ENCODE peak calls at places on chromosomes 16 and 17, in nine cellular contexts. Y is uterus; J is thoracic aorta; V is left ventricle myocardium inferior; U is lower leg skin; F is naive thymus-derived CD4-positive, alpha-beta T cell; S is Peyer's patch; B is mesenchymal stem cell; O is lower lobe of right lung. R is an unnamed sample.

GRCh38 chr17:72150632-72151460 is 30.0 kb downstream of the SOX9 start:
- DNase-seq in F (no peak), U (no peak), B (no peak), J (no peak), V (no peak), S (no peak), Y (no peak), O (no peak), R (no peak)

GRCh38 chr17:72578817-72579470 is 458.1 kb downstream of the SOX9 start:
- DNase-seq in O (no peak), S (no peak), U (no peak), F (no peak), Y (no peak), J (no peak), B (no peak), V (no peak), R (peak; percentile 31)

GRCh38 chr16:49012961-49013726 is 268.5 kb downstream of the CBLN1 start:
- DNase-seq in B (no peak), V (peak; percentile 67), F (no peak), J (no peak), O (no peak), U (peak; percentile 76), Y (peak; percentile 41), S (no peak), R (no peak)

GRCh38 chr17:17401271-17401781 is 75.5 kb upstream of the MED9 start:
- DNase-seq in B (peak; percentile 16), F (no peak), S (no peak), V (no peak), U (no peak), O (no peak), Y (no peak), J (no peak), R (no peak)

GRCh38 chr17:40065041-40065770 is 2.4 kb downstream of the THRA start:
- DNase-seq in S (no peak), F (no peak), V (peak; percentile 37), J (no peak), U (no peak), Y (no peak), B (peak; percentile 58), O (peak; percentile 40), R (no peak)

GRCh38 chr16:65889533-65889966 is 476.9 kb upstream of the CDH5 start:
- DNase-seq in B (no peak), U (no peak), O (no peak), S (no peak), Y (no peak), J (no peak), V (no peak), F (no peak), R (no peak)

GRCh38 chr16:81261049-81261648 is 22.7 kb downstream of the BCO1 start:
- DNase-seq in F (peak; percentile 10), Y (no peak), U (no peak), J (no peak), B (no peak), S (no peak), O (no peak), V (no peak), R (no peak)

GRCh38 chr17:43698678-43699437 is 37.1 kb upstream of the MEOX1 start:
- DNase-seq in J (no peak), U (no peak), B (no peak), Y (no peak), O (no peak), V (no peak), F (no peak), S (no peak), R (no peak)

GRCh38 chr17:42329025-42329976 is 41.0 kb downstream of the STAT5A start:
- DNase-seq in V (no peak), U (no peak), O (no peak), Y (no peak), S (no peak), F (no peak), J (no peak), B (peak; percentile 57), R (no peak)

GRCh38 chr16:83954577-83955016 is 1.6 kb downstream of the OSGIN1 start:
- DNase-seq in S (peak; percentile 91), J (peak; percentile 25), F (no peak), V (peak; percentile 41), U (no peak), B (peak; percentile 83), Y (peak; percentile 38), O (peak; percentile 77), R (peak; percentile 83)

GRCh38 chr16:30541502-30542329 is 7.1 kb upstream of the ZNF747 start:
- DNase-seq in Y (no peak), S (no peak), O (no peak), U (no peak), F (no peak), B (peak; percentile 78), J (no peak), V (no peak), R (no peak)

GRCh38 chr17:12958786-12959185 is 59.0 kb downstream of the ELAC2 start:
- DNase-seq in Y (no peak), J (no peak), S (no peak), B (no peak), V (no peak), O (no peak), U (no peak), F (no peak), R (no peak)

GRCh38 chr17:62963296-62963695 is 2.7 kb upstream of the TANC2 start:
- DNase-seq in B (peak; percentile 42), V (no peak), U (no peak), O (no peak), Y (no peak), J (peak; percentile 4), S (no peak), F (no peak), R (no peak)

GRCh38 chr17:82449136-82449882 is 1.2 kb downstream of the CYBC1 start:
- DNase-seq in S (peak; percentile 96), F (peak; percentile 73), O (no peak), V (no peak), U (no peak), B (no peak), J (no peak), Y (no peak), R (peak; percentile 96)

GRCh38 chr17:79001190-79002020 is 8.2 kb downstream of the CANT1 start:
- DNase-seq in V (no peak), F (no peak), S (peak; percentile 44), U (peak; percentile 83), B (no peak), Y (peak; percentile 10), J (no peak), O (no peak), R (no peak)

GRCh38 chr16:53743149-53743566 is 39.2 kb downstream of the FTO start:
- DNase-seq in O (no peak), U (no peak), Y (no peak), J (no peak), V (no peak), F (peak; percentile 19), B (peak; percentile 30), S (peak; percentile 59), R (no peak)

GRCh38 chr17:20116683-20117309 is 107.6 kb downstream of the SPECC1 start:
- DNase-seq in V (no peak), Y (peak; percentile 56), O (no peak), J (no peak), U (no peak), S (peak; percentile 67), F (peak; percentile 68), B (peak; percentile 64), R (no peak)

GRCh38 chr17:71019699-71020098 is 850.4 kb downstream of the KCNJ2 start:
- DNase-seq in J (no peak), U (no peak), S (no peak), F (no peak), O (no peak), Y (no peak), B (no peak), V (no peak), R (no peak)
- H3K4me3 ChIP-seq in J (no peak overlapping the region), U (no peak overlapping the region), S (no peak overlapping the region), F (no peak overlapping the region), O (no peak overlapping the region), Y (no peak overlapping the region), B (no peak overlapping the region), V (no peak overlapping the region), R (no peak overlapping the region)

GRCh38 chr16:68737730-68738590 is 868 bp downstream of the CDH1 start:
- DNase-seq in F (peak; percentile 2), B (no peak), V (no peak), O (peak; percentile 81), Y (peak; percentile 15), S (peak; percentile 84), U (no peak), J (no peak), R (peak; percentile 72)
- H3K4me3 ChIP-seq in F (no peak overlapping the region), B (no peak overlapping the region), V (peak overlapping the region; percentile 43), O (peak overlapping the region; percentile 56), Y (no peak overlapping the region), S (peak overlapping the region; percentile 44), U (peak overlapping the region; percentile 40), J (no peak overlapping the region), R (peak overlapping the region; percentile 25)

GRCh38 chr16:88784856-88785105 is 239 bp downstream of the PIEZO1 start:
- DNase-seq in Y (no peak), U (no peak), S (no peak), J (no peak), F (no peak), V (no peak), B (no peak), O (no peak), R (no peak)
- H3K4me3 ChIP-seq in Y (peak overlapping the region; percentile 44), U (peak overlapping the region; percentile 69), S (peak overlapping the region; percentile 92), J (peak overlapping the region; percentile 97), F (peak overlapping the region; percentile 54), V (peak overlapping the region; percentile 81), B (peak overlapping the region; percentile 86), O (peak overlapping the region; percentile 71), R (peak overlapping the region; percentile 84)

GRCh38 chr17:45428050-45428953 is 4.4 kb downstream of the ARHGAP27 start:
- DNase-seq in S (peak; percentile 89), U (peak; percentile 95), O (peak; percentile 85), V (peak; percentile 73), Y (peak; percentile 36), B (peak; percentile 62), F (peak; percentile 81), J (no peak), R (peak; percentile 95)

GRCh38 chr17:45428954-45429337 is 3.7 kb downstream of the ARHGAP27 start:
- DNase-seq in O (peak; percentile 53), S (no peak), B (no peak), U (no peak), Y (no peak), V (no peak), J (no peak), F (no peak), R (peak; percentile 85)

GRCh38 chr17:45430006-45430737 is 2.5 kb downstream of the ARHGAP27 start:
- DNase-seq in V (no peak), U (no peak), Y (no peak), O (peak; percentile 47), J (no peak), F (no peak), S (no peak), B (no peak), R (peak; percentile 84)

GRCh38 chr17:45430738-45431530 is 1.7 kb downstream of the ARHGAP27 start:
- DNase-seq in S (peak; percentile 80), F (no peak), O (peak; percentile 88), Y (no peak), U (no peak), J (no peak), B (peak; percentile 47), V (no peak), R (peak; percentile 89)

DNA sequence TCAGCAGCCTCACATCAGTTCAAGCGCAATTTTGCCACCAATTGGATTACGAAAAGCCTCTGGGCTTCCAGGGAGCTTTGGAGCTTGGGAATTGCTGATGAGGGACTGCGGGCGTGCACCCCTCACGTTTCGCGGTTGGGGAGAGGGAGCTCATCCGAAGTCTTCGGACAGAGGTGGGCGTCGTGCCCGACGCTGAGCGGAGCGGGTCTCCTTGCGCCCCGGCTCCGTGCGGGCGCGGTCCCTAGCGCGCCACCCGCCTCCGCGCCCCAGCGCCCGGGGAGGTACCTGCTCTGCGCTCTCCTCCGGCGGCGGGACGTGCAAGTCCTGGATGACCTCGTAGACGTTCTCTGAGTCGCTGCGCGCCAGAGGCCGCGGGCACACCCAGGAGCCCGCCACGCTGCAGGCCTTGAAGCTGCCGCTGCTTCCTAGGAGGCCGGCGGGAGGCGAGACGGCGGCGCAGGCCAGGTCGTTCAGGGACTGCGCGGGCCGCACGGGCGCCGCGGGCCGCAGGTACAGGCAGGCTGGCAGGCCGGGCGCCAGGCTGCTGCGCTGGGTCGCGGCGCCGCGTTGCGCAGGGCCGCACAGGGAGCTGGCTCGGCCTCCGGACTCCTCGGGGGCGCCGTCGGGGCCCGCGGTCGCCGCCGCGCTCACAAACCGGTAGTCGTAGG is 3.2 kb downstream of the ARHGAP27 start:
- DNase-seq in V (no peak), O (peak; percentile 52), J (no peak), U (no peak), Y (no peak), F (no peak), B (peak; percentile 28), S (peak; percentile 68), R (peak; percentile 80)
- H3K4me3 ChIP-seq in V (peak overlapping the region; percentile 36), O (no peak overlapping the region), J (peak overlapping the region; percentile 19), U (no peak overlapping the region), Y (no peak overlapping the region), F (no peak overlapping the region), B (no peak overlapping the region), S (no peak overlapping the region), R (no peak overlapping the region)

R was measured in spleen.